ENCODE peak calls at places on chromosomes 3 and 15, in five cellular contexts. P is GM06990, S is body of pancreas, J is testis, Z is IMR-90. O is an unnamed sample.

GRCh38 chr15:90232941-90233700 is 620 bp downstream of the CIB1 start:
- DNase-seq in Z (peak), P (no peak), S (peak), J (peak), O (peak)

GRCh38 chr3:139746481-139746880 is 68.7 kb upstream of the NMNAT3 start:
- DNase-seq in P (no peak), S (no peak), J (no peak), Z (no peak), O (no peak)

GRCh38 chr3:196778755-196779154 is 39.1 kb downstream of the PAK2 start:
- DNase-seq in J (peak), S (no peak), Z (peak), P (no peak), O (peak)

GRCh38 chr3:196726788-196727675 is 12.6 kb upstream of the PAK2 start:
- DNase-seq in J (no peak), P (no peak), Z (peak), S (no peak), O (peak)

GRCh38 chr3:38165722-38166387 is 518 bp downstream of the OXSR1 start:
- DNase-seq in S (peak), Z (peak), P (no peak), J (peak), O (peak)

GRCh38 chr15:66039117-66039860 is 170.0 kb downstream of the RAB11A start:
- DNase-seq in P (no peak), S (no peak), J (no peak), Z (no peak), O (peak)

GRCh38 chr3:177820683-177821316 is 623.5 kb upstream of the TBL1XR1 start:
- DNase-seq in Z (peak), S (no peak), P (peak), J (no peak), O (peak)

GRCh38 chr3:188362405-188362831 is 208.5 kb downstream of the LPP start:
- DNase-seq in P (no peak), S (no peak), Z (peak), J (no peak), O (peak)

GRCh38 chr15:29138260-29138659 is 131.4 kb downstream of the NSMCE3 start:
- DNase-seq in Z (no peak), P (no peak), J (no peak), S (no peak), O (no peak)

GRCh38 chr3:8942115-8942514 is 21.2 kb downstream of the RAD18 start:
- DNase-seq in J (no peak), S (no peak), P (no peak), Z (no peak), O (no peak)

GRCh38 chr3:185210621-185211157 is 43.2 kb downstream of the EHHADH start:
- DNase-seq in S (no peak), P (no peak), J (no peak), Z (no peak), O (no peak)

GRCh38 chr15:43121863-43122262 is 11.5 kb upstream of the TMEM62 start:
- DNase-seq in Z (no peak), J (no peak), S (no peak), P (no peak), O (no peak)

DNA sequence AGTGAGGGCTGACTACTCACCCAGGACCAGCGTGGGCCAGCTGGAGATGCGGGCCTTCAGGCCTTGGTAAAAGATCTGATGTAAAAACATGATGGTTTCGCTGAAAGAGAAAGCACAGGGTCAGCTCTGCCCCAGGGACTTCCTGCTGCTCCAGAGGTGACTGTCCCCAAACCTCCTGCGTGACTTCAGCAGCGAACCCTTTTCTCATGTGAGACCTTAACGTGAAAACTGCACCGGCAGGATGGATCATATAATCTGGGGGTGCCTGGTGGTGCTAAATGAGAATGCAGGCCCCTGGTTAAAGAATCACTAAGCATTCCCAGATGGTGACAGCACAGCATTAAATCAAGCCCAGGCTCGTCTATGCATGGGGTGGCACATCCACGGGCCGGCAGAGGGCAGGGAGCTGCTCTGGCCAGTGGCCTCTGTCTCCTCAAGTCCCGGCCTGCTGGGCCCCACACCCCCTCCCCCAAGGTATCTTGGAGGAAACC is 55.4 kb downstream of the RASGRF1 start:
- DNase-seq in J (no peak), S (no peak), P (no peak), Z (no peak), O (no peak)
- TF ChIP-seq CTCF in J (peak), S (no peak), P (peak), Z (peak), O (no peak)

GRCh38 chr3:51941798-51942602 is at the start of the genes PARP3 and RRP9:
- DNase-seq in Z (peak), S (peak), J (peak), P (peak), O (peak)

GRCh38 chr3:51944541-51945021 is 2.4 kb downstream of the PARP3 start:
- DNase-seq in P (no peak), S (no peak), J (no peak), Z (no peak), O (no peak)

GRCh38 chr3:51941447-51941797 is 282 bp downstream of the RRP9 start:
- DNase-seq in P (no peak), Z (no peak), S (no peak), J (no peak), O (no peak)

GRCh38 chr3:51943451-51944391 is 1.6 kb downstream of the PARP3 start:
- DNase-seq in Z (no peak), P (no peak), S (no peak), J (no peak), O (no peak)

GRCh38 chr3:51942603-51943450 is 664 bp downstream of the PARP3 start:
- DNase-seq in Z (peak), S (peak), P (peak), J (no peak), O (peak)
- H3K4me3 ChIP-seq in Z (peak), S (no peak), P (peak), J (peak), O (peak)

DNA sequence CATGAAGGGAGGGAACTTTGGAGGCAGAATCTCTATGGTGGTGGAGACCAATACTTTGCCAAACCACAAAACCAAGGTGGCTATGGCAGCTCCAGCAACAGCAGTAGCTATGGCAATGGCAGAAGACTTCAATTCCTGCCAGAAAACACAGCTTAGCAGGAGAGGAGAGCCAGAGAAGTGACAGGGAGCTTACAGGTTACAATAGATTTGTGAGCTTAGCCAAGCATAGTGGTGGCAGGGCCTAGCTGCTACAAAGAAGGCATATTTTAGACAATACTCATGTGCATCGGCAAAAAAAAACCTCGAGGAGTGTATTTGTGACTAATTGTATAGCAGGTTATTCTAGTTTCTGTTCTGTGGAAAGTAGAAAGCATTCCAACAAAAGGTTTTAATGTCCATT is 6.4 kb upstream of the CSTA start:
- DNase-seq in Z (no peak), P (no peak), J (no peak), S (no peak), O (no peak)
- TF ChIP-seq CTCF in Z (no peak), P (no peak), J (no peak), S (no peak), O (no peak)

GRCh38 chr3:44685128-44685800 is 27.2 kb upstream of the ZNF502 start:
- DNase-seq in P (peak), Z (peak), S (peak), J (peak), O (peak)
- H3K4me3 ChIP-seq in P (peak), Z (peak), S (peak), J (peak), O (peak)

GRCh38 chr3:53038679-53039375 is 7.0 kb downstream of the SFMBT1 start:
- DNase-seq in S (no peak), J (no peak), Z (no peak), P (no peak), O (no peak)

GRCh38 chr3:53032609-53033008 is 13.3 kb downstream of the SFMBT1 start:
- DNase-seq in P (no peak), S (no peak), J (no peak), Z (no peak), O (no peak)

GRCh38 chr3:53039376-53039752 is 6.5 kb downstream of the SFMBT1 start:
- DNase-seq in Z (no peak), P (no peak), J (no peak), S (no peak), O (no peak)

GRCh38 chr3:53040361-53040820 is 5.5 kb downstream of the SFMBT1 start:
- DNase-seq in S (no peak), J (no peak), Z (peak), P (no peak), O (no peak)

GRCh38 chr3:53036063-53036619 is 9.7 kb downstream of the SFMBT1 start:
- DNase-seq in S (no peak), J (no peak), P (no peak), Z (no peak), O (no peak)
- TF ChIP-seq CTCF in S (no peak), J (peak), P (no peak), Z (no peak), O (no peak)

GRCh38 chr15:87755226-87755625 is 501.3 kb downstream of the NTRK3 start:
- DNase-seq in J (no peak), P (no peak), S (no peak), Z (no peak), O (no peak)

GRCh38 chr15:87756072-87756471 is 500.5 kb downstream of the NTRK3 start:
- DNase-seq in S (no peak), P (no peak), J (no peak), Z (no peak), O (no peak)

GRCh38 chr15:87753539-87753938 is 503.0 kb downstream of the NTRK3 start:
- DNase-seq in J (no peak), P (no peak), S (no peak), Z (no peak), O (no peak)

GRCh38 chr15:87748483-87748882 is 508.1 kb downstream of the NTRK3 start:
- DNase-seq in S (no peak), Z (no peak), P (no peak), J (no peak), O (no peak)

GRCh38 chr15:87752250-87752951 is 504.1 kb downstream of the NTRK3 start:
- DNase-seq in S (no peak), J (no peak), Z (peak), P (no peak), O (peak)
- H3K4me3 ChIP-seq in S (no peak), J (no peak), Z (no peak), P (no peak), O (no peak)